ENCODE peak calls at places on chromosome 2, in nine cellular contexts. L, V, M, U, D, G, P, Q and I are unnamed samples. For H3K9me3 and H3K4me1, the result is how much of the 10 kb centered on the place peaks cover.

GRCh38 chr2:69125816-69126215 is 112.8 kb downstream of the ANTXR1 start:
- DNase-seq in L (no peak), V (no peak), M (no peak), U (no peak), D (no peak), G (no peak), P (no peak), Q (no peak), I (no peak)

GRCh38 chr2:53740170-53740569 is 27.4 kb upstream of the CHAC2 start:
- DNase-seq in L (no peak), V (no peak), M (peak), U (no peak), D (peak), G (no peak), P (no peak), Q (no peak), I (no peak)

GRCh38 chr2:183037660-183038340 is 457 bp downstream of the NCKAP1 start:
- DNase-seq in L (peak), V (peak), M (no peak), U (no peak), D (peak), G (peak), P (no peak), Q (peak), I (peak)

GRCh38 chr2:235094457-235094856 is 142.6 kb downstream of the SH3BP4 start:
- DNase-seq in L (no peak), V (no peak), M (no peak), U (no peak), D (no peak), G (no peak), P (no peak), Q (no peak), I (no peak)

GRCh38 chr2:46117379-46117778 is 179.8 kb upstream of the EPAS1 start:
- DNase-seq in L (no peak), V (no peak), M (peak), U (no peak), D (peak), G (no peak), P (no peak), Q (no peak), I (no peak)

GRCh38 chr2:6952116-6952515 is 34.9 kb downstream of the RNF144A start:
- DNase-seq in L (no peak), V (no peak), M (no peak), U (no peak), D (no peak), G (no peak), P (no peak), Q (no peak), I (no peak)

GRCh38 chr2:165563468-165564225 is 94.1 kb downstream of the CSRNP3 start:
- DNase-seq in L (no peak), V (no peak), M (no peak), U (peak), D (no peak), G (no peak), P (no peak), Q (no peak), I (no peak)

GRCh38 chr2:193701484-193701883 is 1506.8 kb upstream of the TMEFF2 start:
- DNase-seq in L (no peak), V (no peak), M (no peak), U (no peak), D (no peak), G (no peak), P (no peak), Q (no peak), I (no peak)

GRCh38 chr2:138094031-138094430 is 129.8 kb downstream of the HNMT start:
- DNase-seq in L (no peak), V (no peak), M (no peak), U (no peak), D (no peak), G (no peak), P (no peak), Q (no peak), I (no peak)

GRCh38 chr2:222837643-222838056 is 23.2 kb upstream of the ACSL3 start:
- DNase-seq in L (no peak), V (no peak), M (peak), U (no peak), D (peak), G (no peak), P (no peak), Q (no peak), I (no peak)

GRCh38 chr2:212548459-212548815 is 9.8 kb upstream of the ERBB4 start:
- DNase-seq in L (no peak), V (no peak), M (peak), U (no peak), D (peak), G (no peak), P (no peak), Q (no peak), I (no peak)

GRCh38 chr2:112254466-112255240 is at the start of gene ZC3H8:
- DNase-seq in L (peak), V (peak), M (peak), U (peak), D (peak), G (peak), P (peak), Q (peak), I (peak)

GRCh38 chr2:27071990-27072830 is 756 bp upstream of the OST4 start:
- DNase-seq in L (peak), V (peak), M (peak), U (no peak), D (peak), G (peak), P (peak), Q (peak), I (no peak)

GRCh38 chr2:152395132-152396024 is 60.4 kb downstream of the FMNL2 start:
- DNase-seq in L (no peak), V (no peak), M (peak), U (no peak), D (peak), G (no peak), P (no peak), Q (no peak), I (no peak)

GRCh38 chr2:26942543-26943295 is 27.7 kb upstream of the MAPRE3 start:
- DNase-seq in L (peak), V (peak), M (peak), U (peak), D (peak), G (peak), P (peak), Q (peak), I (peak)

GRCh38 chr2:37447446-37447845 is 103.0 kb downstream of the QPCT start:
- DNase-seq in L (no peak), V (no peak), M (no peak), U (no peak), D (no peak), G (no peak), P (no peak), Q (no peak), I (no peak)

GRCh38 chr2:27281855-27282559 is at the start of gene TRIM54:
- DNase-seq in L (no peak), V (no peak), M (no peak), U (no peak), D (no peak), G (no peak), P (no peak), Q (peak), I (no peak)

GRCh38 chr2:1989216-1989615 is 244.9 kb upstream of the PXDN start:
- DNase-seq in L (no peak), V (no peak), M (no peak), U (no peak), D (no peak), G (no peak), P (peak), Q (no peak), I (no peak)

GRCh38 chr2:219142329-219142728 is 18.3 kb downstream of the NHEJ1 start:
- DNase-seq in L (no peak), V (no peak), M (peak), U (no peak), D (peak), G (no peak), P (no peak), Q (no peak), I (no peak)

GRCh38 chr2:239882335-239882734 is 142.8 kb downstream of the NDUFA10 start:
- DNase-seq in L (peak), V (no peak), M (no peak), U (peak), D (peak), G (peak), P (peak), Q (no peak), I (peak)

GRCh38 chr2:47127862-47128543 is 27.1 kb downstream of the STPG4 start:
- DNase-seq in L (no peak), V (no peak), M (no peak), U (no peak), D (no peak), G (no peak), P (no peak), Q (no peak), I (no peak)

GRCh38 chr2:200300650-200301314 is 5.7 kb upstream of the SPATS2L start:
- DNase-seq in L (no peak), V (no peak), M (no peak), U (no peak), D (peak), G (no peak), P (no peak), Q (peak), I (no peak)

GRCh38 chr2:190635781-190636180 is 13.1 kb upstream of the NAB1 start:
- DNase-seq in L (no peak), V (no peak), M (no peak), U (no peak), D (no peak), G (no peak), P (no peak), Q (no peak), I (no peak)

GRCh38 chr2:204491528-204491927 is 53.7 kb upstream of the PARD3B start:
- DNase-seq in L (no peak), V (no peak), M (no peak), U (no peak), D (peak), G (no peak), P (no peak), Q (no peak), I (no peak)

GRCh38 chr2:112836695-112837117 is at the start of gene IL1B:
- DNase-seq in L (no peak), V (no peak), M (peak), U (no peak), D (peak), G (no peak), P (no peak), Q (no peak), I (no peak)

GRCh38 chr2:37365669-37366068 is 21.2 kb downstream of the QPCT start:
- DNase-seq in L (no peak), V (no peak), M (peak), U (no peak), D (peak), G (no peak), P (no peak), Q (no peak), I (no peak)

GRCh38 chr2:113203217-113203530 is 29.4 kb downstream of the PSD4 start:
- DNase-seq in L (no peak), V (no peak), M (no peak), U (no peak), D (peak), G (no peak), P (no peak), Q (no peak), I (no peak)

GRCh38 chr2:89825034-89825433 is 1133.6 kb downstream of the RPIA start:
- DNase-seq in L (no peak), V (no peak), M (no peak), U (no peak), D (no peak), G (no peak), P (no peak), Q (no peak), I (no peak)
- H3K9me3 ChIP-seq in L (under half), V (under half), M (under half), U (half or more), D (under half), G (under half), P (under half), Q (under half), I (under half)

DNA sequence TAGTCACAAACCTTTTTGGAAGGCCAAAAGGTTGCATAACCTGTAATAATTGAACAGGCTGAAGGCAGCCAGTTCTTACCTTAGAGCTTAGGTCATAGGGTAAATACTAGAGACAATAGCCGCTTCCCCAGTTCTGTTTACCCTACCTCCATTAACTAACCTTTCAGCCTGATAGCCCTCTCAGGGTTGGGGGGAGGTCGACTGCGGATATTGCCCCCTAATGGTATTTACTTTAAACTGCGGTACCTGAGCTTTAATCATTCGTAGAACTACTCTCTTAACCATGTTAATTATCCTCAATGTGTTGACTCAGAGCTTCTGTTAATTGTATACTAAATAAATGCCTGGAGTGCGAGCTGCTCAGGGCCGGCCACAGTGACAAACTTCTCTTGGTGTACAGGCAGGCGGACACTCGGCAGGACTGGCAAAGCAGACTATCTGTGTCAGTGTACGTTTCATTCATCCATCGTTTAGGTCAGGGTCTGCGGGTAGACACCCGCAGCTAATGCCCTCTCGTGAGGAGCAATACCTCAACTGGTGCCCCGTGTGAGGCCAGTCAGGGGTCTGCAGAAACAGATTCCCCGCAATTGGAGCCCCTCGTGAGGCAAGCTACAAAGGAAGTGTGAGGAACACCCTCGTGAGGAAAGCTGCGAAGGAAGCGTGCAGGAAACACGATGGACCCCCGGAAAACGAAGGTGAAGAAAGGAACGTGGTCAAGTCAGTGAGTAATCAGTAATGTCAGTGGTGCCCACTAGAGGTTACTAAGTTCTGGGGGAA is 115.3 kb upstream of the SCN7A start:
- DNase-seq in L (no peak), V (no peak), M (no peak), U (no peak), D (no peak), G (no peak), P (no peak), Q (no peak), I (no peak)
- H3K4me3 ChIP-seq in L (no peak), V (no peak), M (no peak), U (no peak), D (no peak), G (no peak), P (no peak), Q (no peak), I (no peak)

DNA sequence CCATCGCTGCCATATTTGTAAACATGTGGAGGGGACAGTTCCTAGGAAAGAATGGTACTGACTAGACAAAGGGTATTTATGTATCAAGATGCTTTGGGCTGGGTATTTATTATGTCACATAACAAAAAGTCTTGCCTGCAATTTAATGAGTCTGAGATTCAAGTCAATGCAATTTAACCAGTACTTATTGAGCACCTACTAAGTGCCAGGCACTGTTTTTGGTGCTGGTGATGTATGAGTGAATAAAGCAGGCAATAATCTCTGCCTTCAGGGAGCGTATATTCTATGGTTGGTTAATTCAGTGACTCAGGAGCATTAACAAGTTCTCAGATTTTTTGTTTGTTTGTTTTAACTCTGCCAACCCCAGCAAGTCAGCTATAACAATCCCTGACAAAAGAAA is 24.6 kb upstream of the ACVR1 start:
- DNase-seq in L (no peak), V (no peak), M (no peak), U (no peak), D (no peak), G (no peak), P (no peak), Q (no peak), I (no peak)
- H3K4me1 ChIP-seq in L (under half), V (under half), M (under half), U (under half), D (under half), G (under half), P (under half), Q (under half), I (under half)

GRCh38 chr2:43011142-43011491 is 215.3 kb downstream of the ZFP36L2 start:
- DNase-seq in L (no peak), V (no peak), M (no peak), U (no peak), D (no peak), G (no peak), P (no peak), Q (no peak), I (no peak)
- H3K9me3 ChIP-seq in L (under half), V (under half), M (under half), U (under half), D (under half), G (under half), P (under half), Q (under half), I (under half)

GRCh38 chr2:79938648-79939047 is 365.9 kb downstream of the LRRTM1 start:
- DNase-seq in L (no peak), V (no peak), M (no peak), U (no peak), D (no peak), G (no peak), P (no peak), Q (no peak), I (no peak)

GRCh38 chr2:79940366-79940765 is 364.2 kb downstream of the LRRTM1 start:
- DNase-seq in L (no peak), V (no peak), M (no peak), U (no peak), D (no peak), G (no peak), P (no peak), Q (no peak), I (no peak)

GRCh38 chr2:79936715-79937114 is 367.8 kb downstream of the LRRTM1 start:
- DNase-seq in L (no peak), V (no peak), M (no peak), U (no peak), D (no peak), G (no peak), P (no peak), Q (no peak), I (no peak)

GRCh38 chr2:79935046-79935729 is 369.4 kb downstream of the LRRTM1 start:
- DNase-seq in L (no peak), V (no peak), M (no peak), U (no peak), D (no peak), G (no peak), P (no peak), Q (no peak), I (no peak)

GRCh38 chr2:79935771-79936657 is 368.5 kb downstream of the LRRTM1 start:
- DNase-seq in L (no peak), V (no peak), M (no peak), U (peak), D (peak), G (peak), P (peak), Q (peak), I (no peak)
- H3K4me3 ChIP-seq in L (no peak), V (no peak), M (no peak), U (no peak), D (peak), G (no peak), P (no peak), Q (peak), I (no peak)

GRCh38 chr2:62196278-62196901 is 475 bp downstream of the B3GNT2 start:
- DNase-seq in L (peak), V (peak), M (peak), U (peak), D (no peak), G (peak), P (peak), Q (no peak), I (peak)

GRCh38 chr2:62195421-62196277 is at the start of gene B3GNT2:
- DNase-seq in L (peak), V (peak), M (peak), U (peak), D (peak), G (peak), P (peak), Q (peak), I (peak)

GRCh38 chr2:62197609-62198236 is 1.8 kb downstream of the B3GNT2 start:
- DNase-seq in L (no peak), V (no peak), M (peak), U (no peak), D (no peak), G (peak), P (peak), Q (peak), I (peak)

GRCh38 chr2:62198237-62198633 is 2.3 kb downstream of the B3GNT2 start:
- DNase-seq in L (no peak), V (no peak), M (no peak), U (no peak), D (no peak), G (no peak), P (no peak), Q (no peak), I (no peak)

DNA sequence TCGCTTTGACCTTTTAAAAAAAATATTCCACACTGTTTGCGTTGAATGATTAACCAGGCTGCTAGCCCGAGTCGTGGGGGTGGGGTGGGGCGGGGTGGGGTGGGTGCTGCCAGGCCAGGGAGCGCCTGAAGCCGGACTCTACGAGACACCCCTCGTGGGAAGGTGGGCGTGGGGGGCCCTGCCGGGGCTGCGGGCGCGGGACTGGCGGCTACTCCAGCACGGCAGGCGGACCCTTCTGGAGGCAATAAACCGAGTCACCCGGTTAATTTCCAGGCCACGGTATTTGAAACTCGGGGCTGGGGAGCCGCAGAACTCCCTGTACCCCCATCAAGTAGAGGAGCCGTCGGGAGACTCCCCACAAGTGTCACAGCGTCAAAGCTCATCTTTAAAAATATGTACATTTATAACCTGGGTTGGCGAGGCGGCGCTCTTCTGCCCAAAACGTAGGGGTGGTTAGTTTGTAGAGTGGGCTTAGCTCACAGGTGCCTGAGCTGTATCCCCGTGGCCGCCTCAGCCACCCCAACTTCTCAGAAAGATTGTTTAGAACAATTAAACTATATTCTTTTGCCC is 1.2 kb downstream of the B3GNT2 start:
- DNase-seq in L (no peak), V (no peak), M (no peak), U (peak), D (no peak), G (peak), P (no peak), Q (no peak), I (peak)
- H3K4me1 ChIP-seq in L (under half), V (under half), M (under half), U (half or more), D (under half), G (under half), P (under half), Q (half or more), I (half or more)

DNA sequence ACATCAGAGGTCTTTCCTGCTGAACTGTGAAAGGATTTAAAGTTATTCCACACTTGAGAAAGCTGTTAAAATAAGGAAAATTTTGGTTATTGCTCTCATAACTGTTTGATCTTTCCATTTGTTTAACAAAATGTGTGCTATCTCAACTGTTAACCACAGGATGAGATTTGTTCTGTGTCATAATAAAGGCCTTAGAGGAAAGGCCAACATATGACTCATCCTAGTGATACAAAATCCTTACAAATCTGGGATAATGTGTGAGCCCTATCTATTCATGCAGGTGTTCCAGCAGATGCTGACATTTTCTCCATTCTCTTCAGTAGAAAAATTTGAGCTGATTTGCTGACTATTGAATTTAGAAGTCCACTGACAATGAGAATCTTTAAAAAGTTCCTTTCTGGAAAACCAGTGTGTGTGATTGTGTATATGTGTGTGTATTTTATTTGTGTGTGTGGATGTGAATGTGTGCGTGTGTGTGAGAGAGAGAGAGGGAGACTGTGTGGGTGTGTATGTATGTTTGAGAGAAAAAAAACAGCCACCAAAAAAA is 1111.9 kb upstream of the GYPC start:
- DNase-seq in L (no peak), V (no peak), M (no peak), U (no peak), D (no peak), G (no peak), P (no peak), Q (no peak), I (no peak)
- H3K9me3 ChIP-seq in L (under half), V (under half), M (under half), U (under half), D (under half), G (under half), P (under half), Q (under half), I (under half)

GRCh38 chr2:150404147-150404546 is 83.3 kb downstream of the RND3 start:
- DNase-seq in L (no peak), V (no peak), M (no peak), U (peak), D (no peak), G (no peak), P (no peak), Q (no peak), I (no peak)
- H3K4me3 ChIP-seq in L (no peak), V (no peak), M (no peak), U (peak), D (peak), G (no peak), P (no peak), Q (peak), I (no peak)

GRCh38 chr2:120786038-120786437 is 50.4 kb downstream of the GLI2 start:
- DNase-seq in L (no peak), V (no peak), M (no peak), U (no peak), D (no peak), G (no peak), P (no peak), Q (no peak), I (no peak)
- H3K4me1 ChIP-seq in L (under half), V (under half), M (under half), U (under half), D (under half), G (under half), P (under half), Q (under half), I (under half)